ENCODE peak calls at places on chromosomes 2 and 18, in four cellular contexts. Y is colonic mucosa, T is iPS DF 6.9, I is psoas muscle. D is an unnamed sample.

GRCh38 chr2:11899264-11899818 is 152.9 kb downstream of the LPIN1 start:
- DNase-seq in T (no peak), Y (no peak), I (no peak), D (no peak)

GRCh38 chr18:77061946-77062517 is 70.6 kb downstream of the MBP start:
- DNase-seq in Y (no peak), T (no peak), I (no peak), D (no peak)

GRCh38 chr2:217398860-217399259 is 539.0 kb upstream of the TNP1 start:
- DNase-seq in T (no peak), I (no peak), Y (no peak), D (no peak)

GRCh38 chr2:110219496-110220192 is 7.3 kb upstream of the MTLN start:
- DNase-seq in I (no peak), T (no peak), Y (no peak), D (no peak)

GRCh38 chr2:162072181-162072702 is 1.8 kb downstream of the DPP4 start:
- DNase-seq in I (no peak), T (no peak), Y (no peak), D (no peak)

GRCh38 chr2:230137902-230138539 is 69.3 kb upstream of the SLC16A14 start:
- DNase-seq in Y (no peak), T (no peak), I (no peak), D (no peak)

GRCh38 chr18:8050616-8051314 is 483.6 kb downstream of the PTPRM start:
- DNase-seq in Y (no peak), I (no peak), T (no peak), D (no peak)

GRCh38 chr18:55120896-55121295 is 161.6 kb upstream of the CCDC68 start:
- DNase-seq in T (no peak), I (no peak), Y (no peak), D (no peak)

GRCh38 chr2:217837530-217837929 is 165.3 kb downstream of the TNS1 start:
- DNase-seq in I (no peak), Y (no peak), T (no peak), D (no peak)

GRCh38 chr2:235889302-235889630 is 278.9 kb downstream of the GBX2 start:
- DNase-seq in Y (no peak), T (no peak), I (no peak), D (no peak)

GRCh38 chr2:60463249-60463648 is 90.2 kb downstream of the BCL11A start:
- DNase-seq in T (no peak), I (no peak), Y (no peak), D (no peak)

GRCh38 chr2:128797937-128798336 is 479.3 kb upstream of the HS6ST1 start:
- DNase-seq in Y (no peak), T (no peak), I (no peak), D (no peak)

GRCh38 chr18:11150271-11150615 is 874 bp upstream of the PIEZO2 start:
- DNase-seq in I (no peak), Y (no peak), T (peak; percentile 75), D (no peak)

GRCh38 chr2:133026536-133027177 is 356.7 kb upstream of the LYPD1 start:
- DNase-seq in I (no peak), Y (no peak), T (peak; percentile 20), D (no peak)

GRCh38 chr2:105746177-105747080 is 1.7 kb downstream of the NCK2 start:
- DNase-seq in Y (peak; percentile 90), I (no peak), T (no peak), D (peak; percentile 18)

GRCh38 chr18:78786776-78787175 is 192.8 kb upstream of the SALL3 start:
- DNase-seq in T (no peak), Y (no peak), I (no peak), D (no peak)

GRCh38 chr18:35311506-35311905 is 21.5 kb upstream of the ZSCAN30 start:
- DNase-seq in T (no peak), I (no peak), Y (no peak), D (no peak)

GRCh38 chr2:107932986-107933385 is 53.3 kb upstream of the SLC5A7 start:
- DNase-seq in I (no peak), T (no peak), Y (no peak), D (no peak)

GRCh38 chr2:100862081-100862480 is 42.1 kb downstream of the NPAS2 start:
- DNase-seq in Y (no peak), I (no peak), T (no peak), D (no peak)

GRCh38 chr2:66305714-66306113 is 129.2 kb upstream of the MEIS1 start:
- DNase-seq in Y (peak; percentile 22), I (peak; percentile 83), T (no peak), D (peak; percentile 9)

GRCh38 chr2:163723881-163724280 is 11.9 kb downstream of the FIGN start:
- DNase-seq in I (no peak), Y (no peak), T (no peak), D (no peak)

GRCh38 chr2:122960727-122961641 is 1064.1 kb upstream of the CNTNAP5 start:
- DNase-seq in I (no peak), T (no peak), Y (no peak), D (no peak)

GRCh38 chr18:8757598-8757997 is 52.2 kb downstream of the MTCL1 start:
- DNase-seq in T (no peak), I (no peak), Y (no peak), D (no peak)

GRCh38 chr2:56464613-56465012 is 280.8 kb downstream of the CCDC85A start:
- DNase-seq in Y (no peak), T (no peak), I (no peak), D (no peak)

GRCh38 chr2:21289994-21290393 is 166.2 kb downstream of the TDRD15 start:
- DNase-seq in T (no peak), I (no peak), Y (no peak), D (no peak)

GRCh38 chr2:120066708-120067547 is 54.1 kb downstream of the EPB41L5 start:
- DNase-seq in T (no peak), Y (peak; percentile 29), I (no peak), D (no peak)

GRCh38 chr18:28576941-28577340 is 400.0 kb upstream of the CDH2 start:
- DNase-seq in T (no peak), I (no peak), Y (no peak), D (no peak)

GRCh38 chr2:236507393-236508085 is 62.1 kb upstream of the ACKR3 start:
- DNase-seq in Y (no peak), T (peak; percentile 63), I (peak; percentile 68), D (no peak)

GRCh38 chr2:62305421-62306176 is 109.7 kb downstream of the B3GNT2 start:
- DNase-seq in T (no peak), Y (peak; percentile 27), I (no peak), D (no peak)

GRCh38 chr18:13397504-13398163 is 179.1 kb downstream of the LDLRAD4 start:
- DNase-seq in T (no peak), Y (no peak), I (no peak), D (no peak)

GRCh38 chr2:37653805-37654378 is 17.6 kb downstream of the CDC42EP3 start:
- DNase-seq in T (no peak), I (peak; percentile 92), Y (no peak), D (no peak)
- H3K4me1 ChIP-seq in T (peaks cover 22% of the 10 kb centered on the region), I (peaks cover 85% of the 10 kb centered on the region), Y (no peaks in the 10 kb centered on the region), D (peaks cover 47% of the 10 kb centered on the region)

DNA sequence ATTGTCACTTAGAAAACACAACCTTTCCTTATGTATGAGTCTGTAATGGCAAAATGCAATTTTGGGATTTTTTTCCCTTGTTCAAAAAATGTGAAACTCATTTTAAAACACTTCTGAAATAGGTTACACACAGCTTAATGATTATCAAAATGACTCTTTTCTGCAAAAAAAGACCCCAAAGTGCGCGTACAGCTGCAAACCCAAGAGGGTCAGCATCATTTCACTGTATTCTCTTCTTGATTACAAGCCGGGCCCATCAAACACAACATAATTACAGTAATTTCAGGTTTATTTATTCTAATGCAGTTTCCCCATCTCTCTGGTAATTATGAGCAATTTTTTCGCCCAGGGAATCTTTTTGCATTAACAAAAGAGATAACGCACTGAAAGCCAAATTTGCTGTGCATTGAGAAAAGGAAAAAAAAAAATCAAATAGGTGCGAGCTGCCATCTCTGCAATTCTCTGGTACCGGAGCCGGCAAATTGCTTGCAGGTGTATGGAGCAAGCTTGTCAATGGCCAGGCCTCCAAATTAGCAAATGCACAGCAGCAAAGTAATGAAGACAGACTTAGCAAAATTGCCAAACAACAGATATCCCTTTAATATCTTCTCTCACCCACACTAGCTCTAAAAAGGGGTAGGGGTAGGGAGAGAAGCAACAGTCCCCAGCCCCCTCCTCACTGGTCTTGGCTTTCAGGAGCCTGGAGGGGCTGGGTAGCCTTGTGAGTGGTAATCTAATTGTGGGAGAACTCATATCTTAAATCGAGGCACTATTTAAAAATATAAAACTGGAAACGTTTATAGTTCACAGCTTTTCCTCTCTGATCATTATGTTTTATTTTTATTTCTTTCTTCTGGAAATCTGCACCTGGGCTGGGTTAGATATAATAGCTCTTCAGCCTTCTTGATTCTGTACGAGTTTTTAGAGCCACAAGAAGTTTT is 6.6 kb downstream of the DLX1 start:
- DNase-seq in Y (no peak), I (no peak), T (no peak), D (no peak)
- H3K4me1 ChIP-seq in Y (peaks cover 19% of the 10 kb centered on the region), I (peaks cover 32% of the 10 kb centered on the region), T (peaks cover under 1% of the 10 kb centered on the region), D (peaks cover 33% of the 10 kb centered on the region)

DNA sequence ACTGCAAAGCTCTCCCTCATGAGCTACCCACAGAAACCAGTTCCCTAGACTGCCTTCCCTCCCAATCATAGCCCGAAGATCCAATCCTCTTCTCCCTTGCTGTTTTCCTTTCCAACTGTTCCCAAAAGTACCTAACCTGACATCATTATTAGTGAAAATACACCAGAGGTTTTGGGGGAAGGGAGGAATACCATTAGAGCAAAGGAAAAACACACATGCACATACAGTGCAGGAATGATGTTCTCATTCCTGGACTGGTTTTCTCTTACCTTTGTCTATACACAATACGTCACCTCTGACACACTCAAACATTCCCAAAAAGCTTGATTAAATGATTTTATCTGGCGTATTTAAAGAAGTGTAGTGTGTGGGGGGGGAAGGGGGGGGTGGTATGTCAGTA is 46.2 kb downstream of the IKZF2 start:
- DNase-seq in T (no peak), I (no peak), Y (no peak), D (no peak)
- H3K4me1 ChIP-seq in T (no peaks in the 10 kb centered on the region), I (peaks cover 66% of the 10 kb centered on the region), Y (no peaks in the 10 kb centered on the region), D (peaks cover 19% of the 10 kb centered on the region)

GRCh38 chr2:200782243-200782642 is 29.5 kb upstream of the BZW1 start:
- DNase-seq in T (no peak), I (no peak), Y (no peak), D (no peak)
- H3K4me1 ChIP-seq in T (no peaks in the 10 kb centered on the region), I (no peaks in the 10 kb centered on the region), Y (no peaks in the 10 kb centered on the region), D (peaks cover 38% of the 10 kb centered on the region)

D was measured in thoracic aorta.